ENCODE peak calls at places on chromosomes 16 and 17, in four cellular contexts. One of them, this sample, is unnamed.

GRCh38 chr16:96935-97381 is 18.9 kb downstream of the MPG start:
- DNase-seq in AML-193: peak
- DNase-seq in left lobe of liver: peak
- DNase-seq in HFFc6: peak
- DNase-seq in this sample: peak

GRCh38 chr17:76262732-76263344 is 2.3 kb upstream of the UBALD2 start:
- DNase-seq in AML-193: peak
- DNase-seq in left lobe of liver: no peak
- DNase-seq in HFFc6: no peak
- DNase-seq in this sample: peak

GRCh38 chr16:75550211-75550662 is 5.8 kb downstream of the TMEM231 start:
- DNase-seq in AML-193: peak
- DNase-seq in left lobe of liver: peak
- DNase-seq in HFFc6: peak
- DNase-seq in this sample: no peak

GRCh38 chr16:56848955-56849689 is 15.9 kb upstream of the SLC12A3 start:
- DNase-seq in AML-193: no peak
- DNase-seq in left lobe of liver: no peak
- DNase-seq in HFFc6: peak
- DNase-seq in this sample: peak

GRCh38 chr17:10265100-10265810 is 66.8 kb upstream of the GAS7 start:
- DNase-seq in AML-193: no peak
- DNase-seq in left lobe of liver: no peak
- DNase-seq in HFFc6: peak
- DNase-seq in this sample: no peak

GRCh38 chr16:87203060-87203656 is 114.0 kb downstream of the C16orf95 start:
- DNase-seq in AML-193: peak
- DNase-seq in left lobe of liver: no peak
- DNase-seq in HFFc6: peak
- DNase-seq in this sample: no peak

GRCh38 chr17:4072487-4073157 is 70.2 kb downstream of the ZZEF1 start:
- DNase-seq in AML-193: no peak
- DNase-seq in left lobe of liver: no peak
- DNase-seq in HFFc6: peak
- DNase-seq in this sample: no peak

GRCh38 chr16:69294051-69294450 is 17.1 kb upstream of the VPS4A start:
- DNase-seq in AML-193: no peak
- DNase-seq in left lobe of liver: no peak
- DNase-seq in HFFc6: no peak
- DNase-seq in this sample: no peak